ENCODE peak calls at places on chromosomes 3 and 15, in four cellular contexts. G is GM12891, E is uterus, D is breast epithelium. N is an unnamed sample.

GRCh38 chr3:56725175-56725574 is 42.1 kb upstream of the TASOR start:
- DNase-seq in G (peak), E (no peak), D (no peak), N (no peak)

GRCh38 chr15:36389107-36389506 is 190.3 kb upstream of the CDIN1 start:
- DNase-seq in G (no peak), E (no peak), D (no peak), N (no peak)

GRCh38 chr15:96695426-96695825 is 364.9 kb downstream of the NR2F2 start:
- DNase-seq in G (no peak), E (no peak), D (no peak), N (no peak)

GRCh38 chr3:196979545-196979944 is 10.9 kb upstream of the PIGZ start:
- DNase-seq in G (no peak), E (no peak), D (no peak), N (no peak)

GRCh38 chr3:43883729-43884396 is 193.1 kb downstream of the ABHD5 start:
- DNase-seq in G (no peak), E (no peak), D (peak), N (no peak)

GRCh38 chr3:124927454-124928079 is 7.0 kb downstream of the MUC13 start:
- DNase-seq in G (no peak), E (no peak), D (no peak), N (no peak)

GRCh38 chr15:66269326-66270090 is 16.0 kb upstream of the MEGF11 start:
- DNase-seq in G (no peak), E (no peak), D (no peak), N (no peak)

GRCh38 chr3:177150970-177151627 is 46.2 kb downstream of the TBL1XR1 start:
- DNase-seq in G (no peak), E (no peak), D (no peak), N (peak)

GRCh38 chr3:190339130-190339529 is 16.9 kb upstream of the CLDN1 start:
- DNase-seq in G (no peak), E (no peak), D (no peak), N (peak)

GRCh38 chr3:152595975-152596832 is 238.7 kb upstream of the P2RY1 start:
- DNase-seq in G (peak), E (peak), D (no peak), N (peak)
- TF ChIP-seq POLR2A in G (no peak), E (no peak), D (no peak), N (peak)

DNA sequence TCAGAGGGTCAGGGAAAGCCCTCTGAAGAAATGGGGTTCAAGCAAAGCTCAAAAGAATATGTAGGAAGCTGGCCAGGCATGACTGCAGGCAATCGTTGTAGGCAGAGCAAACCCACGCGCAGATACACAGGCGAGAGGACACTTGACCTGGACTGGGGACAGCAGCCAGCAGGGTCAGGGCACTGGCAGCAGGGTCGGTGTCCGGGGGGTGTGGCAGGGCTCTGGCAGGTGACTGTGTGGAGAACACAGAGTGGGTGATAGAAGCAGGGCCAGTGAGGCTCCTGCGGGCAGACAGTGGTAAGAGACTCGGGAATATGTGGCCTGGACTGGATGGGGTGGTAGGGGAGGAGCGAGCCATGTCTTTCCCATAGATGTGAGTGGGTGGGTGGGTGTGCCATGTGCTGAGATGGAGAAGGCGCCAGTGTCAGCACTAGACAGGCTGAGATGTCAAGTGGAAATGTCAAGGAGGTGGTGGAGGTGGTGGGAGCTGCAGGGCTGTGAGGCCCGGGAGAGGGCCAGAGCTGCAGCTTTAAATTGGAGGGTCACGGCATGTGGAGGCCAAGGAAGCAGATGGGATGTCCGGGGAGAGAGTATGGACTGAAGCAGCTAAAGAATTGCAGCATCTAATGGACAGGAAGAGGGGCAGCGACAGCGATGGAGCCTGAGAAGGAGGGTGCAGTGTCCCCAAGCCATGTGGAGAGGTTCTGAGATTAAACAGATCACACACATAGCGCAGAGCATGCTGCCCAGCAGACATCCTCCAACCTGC is 13.4 kb downstream of the TMEM43 start:
- DNase-seq in G (no peak), E (no peak), D (no peak), N (no peak)
- TF ChIP-seq POLR2A in G (no peak), E (no peak), D (no peak), N (no peak)

GRCh38 chr3:193873802-193874201 is 262.1 kb upstream of the HES1 start:
- DNase-seq in G (no peak), E (no peak), D (no peak), N (no peak)

GRCh38 chr3:193874512-193874911 is 261.4 kb upstream of the HES1 start:
- DNase-seq in G (no peak), E (no peak), D (no peak), N (no peak)

GRCh38 chr3:193870376-193871092 is 265.4 kb upstream of the HES1 start:
- DNase-seq in G (no peak), E (no peak), D (peak), N (no peak)

GRCh38 chr3:193871093-193871485 is 264.9 kb upstream of the HES1 start:
- DNase-seq in G (no peak), E (no peak), D (no peak), N (no peak)

DNA sequence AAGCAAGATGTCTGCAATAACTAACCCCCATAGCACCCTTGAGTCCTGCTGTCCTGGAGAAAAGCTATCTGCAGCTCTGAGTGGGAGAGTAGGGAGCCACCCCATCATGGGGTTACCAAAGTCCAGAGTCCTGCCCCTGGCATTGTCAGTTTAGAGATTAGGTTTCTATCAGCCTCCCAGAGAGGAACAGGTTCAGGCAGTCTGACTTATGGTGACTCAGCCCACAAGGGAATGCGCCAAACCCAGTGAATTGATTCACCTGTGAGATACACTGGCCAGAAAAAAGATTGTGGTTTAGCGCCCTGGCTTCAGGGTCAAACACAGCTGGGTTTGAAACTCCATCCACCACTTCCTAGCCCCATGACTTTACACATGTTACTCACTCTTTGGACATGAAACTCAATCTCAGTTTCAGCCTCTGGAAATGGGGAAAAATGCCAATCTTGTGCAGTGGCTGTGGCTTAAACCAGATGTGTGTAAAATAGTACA is 263.6 kb upstream of the HES1 start:
- DNase-seq in G (no peak), E (no peak), D (peak), N (peak)
- TF ChIP-seq POLR2A in G (no peak), E (no peak), D (no peak), N (no peak)

DNA sequence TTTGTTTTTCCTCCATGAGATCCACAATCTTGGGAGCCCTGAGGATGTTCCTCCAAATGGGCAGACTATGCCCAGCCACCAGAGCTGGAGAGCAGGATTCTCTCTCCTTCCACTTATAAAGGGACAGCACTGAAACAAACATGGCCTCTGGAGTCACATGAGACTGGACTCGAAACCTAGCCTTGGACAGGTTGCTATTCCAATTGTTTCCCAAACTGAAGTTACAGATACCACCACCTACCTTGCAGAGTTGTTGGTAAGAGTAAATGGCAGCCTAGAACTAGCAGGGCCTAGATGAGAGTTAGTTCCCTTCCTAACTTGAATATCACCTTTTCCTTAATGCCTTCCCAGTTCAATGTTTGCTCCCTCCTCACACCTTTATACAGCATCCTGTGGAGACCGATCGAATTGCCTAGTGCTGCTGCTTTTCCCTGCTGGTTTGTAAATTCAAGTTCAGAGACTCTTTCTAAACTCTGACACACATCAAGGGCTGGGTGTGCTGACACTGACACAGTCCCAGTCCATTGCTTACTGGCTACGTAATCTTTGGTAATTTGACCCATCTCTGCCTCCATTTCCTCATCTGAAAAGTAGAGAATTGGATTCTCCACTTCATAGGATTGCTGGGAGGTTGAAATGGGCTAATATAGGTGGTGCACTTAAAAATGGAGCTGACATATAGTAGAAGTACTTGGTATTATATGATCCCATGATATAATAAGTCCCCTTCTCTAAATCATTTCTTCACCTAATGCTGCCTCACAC is 2.6 kb downstream of the IMP3 start:
- DNase-seq in G (no peak), E (no peak), D (no peak), N (no peak)
- TF ChIP-seq POLR2A in G (peak), E (no peak), D (no peak), N (no peak)

DNA sequence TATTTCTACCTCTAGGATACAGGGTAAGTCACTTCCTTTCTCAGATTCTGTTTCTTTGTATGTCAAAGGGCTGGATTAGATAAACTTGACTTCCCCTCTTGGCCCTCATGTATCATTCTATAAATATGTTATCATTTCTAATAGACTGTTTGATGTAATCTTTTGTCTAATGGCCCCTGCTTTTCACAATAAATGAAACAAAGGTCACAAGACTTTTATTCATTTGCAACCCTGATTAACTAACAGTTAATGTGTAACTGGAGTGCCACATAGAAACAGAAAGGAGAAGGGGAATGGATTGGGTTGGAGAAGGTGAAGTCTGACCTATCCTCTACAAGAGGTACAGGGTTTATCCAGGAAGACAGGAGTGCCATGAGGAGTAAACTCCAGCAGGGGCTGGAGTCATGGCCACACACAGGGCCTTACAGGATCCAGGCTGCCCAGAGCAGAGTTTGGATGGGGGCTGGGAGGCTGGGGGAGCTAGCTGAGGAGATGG is 8.0 kb upstream of the B3GNT5 start:
- DNase-seq in G (no peak), E (no peak), D (no peak), N (no peak)
- TF ChIP-seq POLR2A in G (no peak), E (no peak), D (no peak), N (no peak)

DNA sequence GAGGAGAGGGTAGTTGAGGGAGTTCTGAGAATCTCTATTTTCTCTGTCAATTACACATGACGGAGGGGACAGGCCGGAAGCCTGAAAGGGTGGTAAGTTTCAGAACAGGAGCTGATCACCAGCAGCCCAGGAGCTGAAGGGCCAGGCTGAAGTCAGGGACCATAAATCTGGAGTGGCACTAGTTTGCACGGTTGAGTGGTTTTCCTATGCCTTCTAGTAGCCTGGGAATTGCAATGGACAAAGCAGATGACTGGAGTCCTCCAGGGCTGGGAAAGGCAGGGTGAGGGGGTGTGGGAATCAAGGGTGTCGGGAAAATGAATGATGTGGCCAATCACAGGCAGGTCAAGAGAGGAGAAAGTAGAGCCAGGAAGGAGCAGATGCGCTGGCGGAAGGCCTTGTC is 72.5 kb downstream of the MAGEF1 start:
- DNase-seq in G (no peak), E (no peak), D (no peak), N (no peak)
- TF ChIP-seq POLR2A in G (no peak), E (no peak), D (no peak), N (no peak)

N was measured in erythroblast.